ENCODE peak calls at places on chromosome 14, in four cellular contexts. H is IMR-90, T is endothelial cell of umbilical vein, M is HCT116. G is an unnamed sample.

GRCh38 chr14:65658202-65658601 is 245.7 kb downstream of the FUT8 start:
- DNase-seq in H (peak; percentile 81), T (no peak), M (no peak), G (peak; percentile 87)

GRCh38 chr14:97924922-97925613 is 1127.9 kb downstream of the VRK1 start:
- DNase-seq in H (no peak), T (no peak), M (no peak), G (no peak)

GRCh38 chr14:33762462-33762861 is 188.4 kb downstream of the EGLN3 start:
- DNase-seq in H (no peak), T (peak; percentile 75), M (no peak), G (no peak)

GRCh38 chr14:29734732-29735131 is 192.9 kb downstream of the PRKD1 start:
- DNase-seq in H (no peak), T (no peak), M (no peak), G (no peak)

GRCh38 chr14:76964695-76965094 is 63.8 kb downstream of the IRF2BPL start:
- DNase-seq in H (no peak), T (no peak), M (no peak), G (no peak)

GRCh38 chr14:56412453-56413434 is 166.9 kb upstream of the TMEM260 start:
- DNase-seq in H (no peak), T (peak; percentile 79), M (no peak), G (peak; percentile 4)

GRCh38 chr14:21017528-21018245 is 7.2 kb downstream of the NDRG2 start:
- DNase-seq in H (no peak), T (no peak), M (no peak), G (no peak)

GRCh38 chr14:24013654-24014514 is 25.2 kb downstream of the DHRS4L2 start:
- DNase-seq in H (peak; percentile 71), T (peak; percentile 82), M (peak; percentile 78), G (peak; percentile 42)

GRCh38 chr14:51337520-51337919 is 97.5 kb downstream of the TMX1 start:
- DNase-seq in H (no peak), T (no peak), M (no peak), G (no peak)

GRCh38 chr14:26987734-26988363 is 390.0 kb upstream of the NOVA1 start:
- DNase-seq in H (no peak), T (no peak), M (no peak), G (no peak)

GRCh38 chr14:89137514-89138163 is 279.4 kb downstream of the FOXN3 start:
- DNase-seq in H (peak; percentile 94), T (peak; percentile 79), M (peak; percentile 70), G (peak; percentile 90)

GRCh38 chr14:55433880-55434804 is 6.3 kb downstream of the TBPL2 start:
- DNase-seq in H (no peak), T (no peak), M (no peak), G (no peak)

GRCh38 chr14:53793790-53794560 is 162.7 kb downstream of the BMP4 start:
- DNase-seq in H (no peak), T (peak; percentile 21), M (no peak), G (peak; percentile 39)

GRCh38 chr14:62674833-62675232 is 370.4 kb downstream of the KCNH5 start:
- DNase-seq in H (no peak), T (no peak), M (no peak), G (no peak)

GRCh38 chr14:90450667-90451066 is 53.8 kb downstream of the CALM1 start:
- DNase-seq in H (no peak), T (no peak), M (no peak), G (no peak)

GRCh38 chr14:104356738-104357688 is 218.6 kb downstream of the KIF26A start:
- DNase-seq in H (no peak), T (no peak), M (no peak), G (no peak)

DNA sequence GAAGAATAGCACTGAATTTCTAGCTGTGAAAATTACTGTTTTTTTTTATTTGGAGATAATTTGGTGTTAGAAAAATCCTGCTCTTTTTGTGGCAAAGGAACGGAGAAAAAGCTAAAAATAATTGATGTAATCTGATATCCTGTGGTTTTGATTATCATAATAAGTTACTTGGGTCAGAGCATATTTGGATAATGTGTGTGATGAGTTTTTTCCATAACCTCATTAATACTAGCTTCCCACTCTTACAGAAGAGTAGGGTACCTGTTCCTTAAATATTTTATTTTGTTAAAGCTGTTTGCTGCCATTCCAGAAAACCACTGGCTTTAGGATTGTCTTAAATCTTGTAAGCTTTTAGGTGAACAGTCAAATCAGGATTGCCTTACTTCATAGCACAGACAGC is 4.7 kb downstream of the PSMC6 start:
- DNase-seq in H (peak; percentile 52), T (no peak), M (no peak), G (peak; percentile 67)
- H3K4me2 ChIP-seq in H (no peak overlapping the region), T (no peak overlapping the region), M (no peak overlapping the region), G (no peak overlapping the region)

DNA sequence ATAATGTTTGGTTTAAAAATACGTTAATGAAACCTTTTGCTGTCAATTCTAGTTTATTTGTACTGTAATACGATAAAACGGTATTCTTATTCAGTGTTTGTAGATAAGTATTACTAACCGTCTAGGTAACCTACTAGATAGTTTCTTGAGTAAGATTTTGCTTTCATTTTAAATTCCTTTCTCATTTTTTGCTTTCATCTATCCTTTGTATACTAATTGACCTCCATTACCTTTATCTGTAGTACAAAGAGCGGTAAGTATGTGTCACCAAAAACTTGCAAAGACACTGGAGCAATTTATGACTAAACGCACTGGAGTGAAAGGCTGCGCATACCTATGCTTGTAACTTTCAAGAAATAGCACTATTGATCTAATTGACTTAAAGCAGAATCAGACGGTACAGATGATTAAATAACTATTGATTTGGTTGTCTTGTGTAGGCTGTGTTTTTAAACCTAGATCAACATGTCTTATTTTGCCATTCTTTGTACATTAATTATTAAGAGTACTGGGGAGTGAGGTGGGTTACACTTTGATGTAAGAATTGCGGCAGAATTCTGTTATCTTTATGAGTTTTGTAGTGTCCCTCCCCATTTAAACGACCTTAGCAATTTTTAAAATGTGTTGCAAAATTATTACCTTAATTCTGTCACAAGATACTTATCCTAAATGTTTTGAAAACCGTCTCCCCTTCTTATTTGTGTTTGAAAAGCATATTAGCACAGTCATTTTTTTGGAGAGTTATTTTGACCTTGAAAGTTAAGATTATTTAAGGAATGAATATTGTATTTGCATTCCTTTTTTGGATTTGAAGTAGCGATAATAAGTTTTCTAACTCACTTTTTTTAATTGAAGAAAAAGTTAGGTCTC is 1.9 kb downstream of the ARHGAP5 start:
- DNase-seq in H (peak; percentile 31), T (peak; percentile 33), M (peak; percentile 69), G (peak; percentile 60)
- H3K9ac ChIP-seq in H (peak overlapping the region; percentile 87), T (peak overlapping the region; percentile 81), M (peak overlapping the region; percentile 92), G (peak overlapping the region; percentile 88)

DNA sequence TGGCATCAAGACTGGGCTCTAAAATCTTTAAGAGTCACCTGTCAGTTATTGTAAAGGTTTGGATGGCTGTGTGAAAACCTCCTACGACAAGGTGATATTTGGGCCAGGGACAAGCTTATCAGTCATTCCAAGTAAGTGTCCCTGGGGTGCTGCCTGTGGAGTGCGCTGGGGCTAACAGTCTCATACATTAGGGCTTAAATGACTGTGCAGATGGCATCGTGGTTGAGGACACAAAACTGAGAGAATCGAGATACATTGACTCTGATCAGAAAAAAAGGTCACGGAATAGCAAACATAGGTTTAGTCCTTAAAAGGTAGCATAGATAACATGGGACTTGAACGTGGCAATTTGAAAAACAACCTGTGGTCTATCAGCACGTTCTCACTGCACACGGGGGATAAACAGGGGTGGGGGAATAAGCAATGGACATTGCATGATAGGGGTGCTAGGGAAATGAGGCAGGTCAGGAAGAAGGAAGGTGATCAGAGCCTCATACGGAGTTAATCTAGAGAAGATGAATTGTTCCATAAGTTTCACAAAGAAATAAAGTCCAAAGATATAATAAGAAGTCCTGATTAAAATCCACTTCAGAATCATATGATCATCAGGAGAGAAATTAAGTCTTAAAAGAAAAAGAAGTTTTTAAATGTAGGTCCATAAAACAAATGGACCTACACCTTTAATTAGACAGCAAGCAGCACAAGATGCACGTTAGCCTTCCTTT is 100.3 kb downstream of the DAD1 start:
- DNase-seq in H (no peak), T (no peak), M (no peak), G (no peak)
- H3K4me1 ChIP-seq in H (no peaks in the 10 kb centered on the region), T (no peaks in the 10 kb centered on the region), M (no peaks in the 10 kb centered on the region), G (peaks cover 12% of the 10 kb centered on the region)

DNA sequence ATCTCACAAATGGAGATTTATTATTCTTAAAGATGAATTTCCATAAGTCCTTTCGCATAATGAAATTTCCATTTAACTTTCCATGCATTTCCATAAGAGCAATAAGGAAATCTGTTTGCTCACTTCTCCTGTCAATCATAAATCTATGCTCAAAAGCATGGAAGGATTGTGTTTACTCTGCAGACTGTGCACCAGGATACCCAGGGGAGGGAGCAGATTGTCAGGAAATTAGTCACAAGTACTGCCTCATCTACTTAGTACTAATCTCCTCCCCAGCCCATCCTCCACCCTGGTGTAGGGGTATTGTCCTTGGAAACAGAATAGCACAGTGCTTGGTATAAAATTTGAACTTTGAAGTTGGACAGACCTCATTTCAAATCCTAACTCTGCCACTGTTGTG is 24.2 kb downstream of the PTGER2 start:
- DNase-seq in H (peak; percentile 70), T (peak; percentile 73), M (no peak), G (peak; percentile 61)
- H3K4me2 ChIP-seq in H (no peak overlapping the region), T (no peak overlapping the region), M (no peak overlapping the region), G (peak overlapping the region; percentile 42)